ENCODE peak calls at places on chromosomes 16 and 17, in ten cellular contexts. L is AG08396; W is fibroblast of lung; T is hypothalamus; E is sciatic nerve; N is neural crest cell; G is cardiac fibroblast; K is HCEC 1CT; X is activated naive CD8-positive, alpha-beta T cell treated with anti-CD3 and anti-CD28 coated beads for 36 hours; Z is effector CD4-positive, alpha-beta T cell. V is an unnamed sample.

GRCh38 chr16:11916524-11917285 is 949 bp upstream of the GSPT1 start:
- DNase-seq in L (peak), W (peak), T (no peak), E (no peak), N (no peak), G (peak), K (peak), X (no peak), Z (no peak), V (no peak)

GRCh38 chr17:19386974-19387920 is at the start of gene MFAP4:
- DNase-seq in L (peak), W (peak), T (peak), E (peak), N (no peak), G (peak), K (peak), X (no peak), Z (no peak), V (no peak)

GRCh38 chr16:54812229-54812628 is 118.4 kb upstream of the IRX5 start:
- DNase-seq in L (no peak), W (no peak), T (no peak), E (no peak), N (no peak), G (peak), K (no peak), X (no peak), Z (no peak), V (no peak)

GRCh38 chr17:8494506-8495111 is 58.9 kb downstream of the NDEL1 start:
- DNase-seq in L (no peak), W (no peak), T (no peak), E (no peak), N (no peak), G (no peak), K (no peak), X (no peak), Z (no peak), V (no peak)

GRCh38 chr16:30715777-30716445 is 16.9 kb downstream of the SRCAP start:
- DNase-seq in L (no peak), W (peak), T (no peak), E (no peak), N (no peak), G (peak), K (no peak), X (peak), Z (peak), V (no peak)

GRCh38 chr17:78506454-78507309 is 70.5 kb downstream of the DNAH17 start:
- DNase-seq in L (no peak), W (no peak), T (no peak), E (no peak), N (no peak), G (no peak), K (no peak), X (no peak), Z (no peak), V (no peak)

GRCh38 chr17:6700948-6701307 is 12.2 kb downstream of the SLC13A5 start:
- DNase-seq in L (no peak), W (no peak), T (no peak), E (no peak), N (no peak), G (no peak), K (no peak), X (no peak), Z (no peak), V (no peak)

GRCh38 chr17:31877911-31878702 is 19.1 kb upstream of the COPRS start:
- DNase-seq in L (no peak), W (peak), T (no peak), E (no peak), N (no peak), G (peak), K (no peak), X (peak), Z (no peak), V (no peak)

GRCh38 chr16:78081341-78081740 is 18.1 kb upstream of the WWOX start:
- DNase-seq in L (no peak), W (no peak), T (no peak), E (no peak), N (no peak), G (no peak), K (no peak), X (no peak), Z (no peak), V (no peak)